ENCODE peak calls at places on chromosomes 3 and 15, in seven cellular contexts. D is thyroid gland; V is activated CD4-positive, alpha-beta memory T cell treated with anti-CD3 and anti-CD28 coated beads, Interleukin-2, amount 10 ng/mL, durations not matched to agents 7 days and 5 days; F is body of pancreas; L is adipocyte; B is HFFc6; Q is naive thymus-derived CD4-positive, alpha-beta T cell. C is an unnamed sample.

GRCh38 chr3:191376742-191377141 is 46.4 kb upstream of the UTS2B start:
- DNase-seq in D (no peak), B (peak), F (no peak), Q (no peak), L (peak), V (no peak), C (no peak)

GRCh38 chr3:184156522-184156955 is 1.4 kb downstream of the DVL3 start:
- DNase-seq in B (peak), Q (no peak), V (no peak), D (peak), L (peak), F (peak), C (no peak)

GRCh38 chr3:156360992-156361391 is 193.9 kb downstream of the SSR3 start:
- DNase-seq in L (no peak), D (no peak), Q (no peak), F (no peak), V (no peak), B (no peak), C (no peak)

GRCh38 chr3:5095879-5096278 is 26.2 kb upstream of the ARL8B start:
- DNase-seq in B (no peak), V (no peak), L (no peak), F (no peak), D (no peak), Q (no peak), C (no peak)

GRCh38 chr3:113183748-113184661 is 27.4 kb upstream of the BOC start:
- DNase-seq in F (no peak), D (no peak), B (no peak), Q (no peak), L (no peak), V (no peak), C (no peak)

GRCh38 chr3:8110966-8111798 is 390.4 kb upstream of the LMCD1 start:
- DNase-seq in Q (peak), L (peak), B (peak), V (peak), D (peak), F (peak), C (peak)

GRCh38 chr3:189267981-189268613 is 96.3 kb downstream of the TPRG1 start:
- DNase-seq in Q (no peak), L (peak), F (peak), V (no peak), B (peak), D (peak), C (no peak)

GRCh38 chr3:197499427-197499826 is 56.3 kb downstream of the BDH1 start:
- DNase-seq in D (no peak), F (no peak), V (no peak), B (peak), Q (no peak), L (peak), C (no peak)

GRCh38 chr15:91926871-91927270 is 73.4 kb downstream of the SLCO3A1 start:
- DNase-seq in B (no peak), F (no peak), Q (no peak), D (no peak), L (peak), V (no peak), C (no peak)

GRCh38 chr3:171982829-171983228 is 56.5 kb upstream of the FNDC3B start:
- DNase-seq in V (no peak), D (no peak), B (peak), F (no peak), L (peak), Q (no peak), C (no peak)

GRCh38 chr3:16084887-16085286 is 89.6 kb upstream of the GALNT15 start:
- DNase-seq in L (no peak), V (no peak), F (no peak), Q (no peak), D (no peak), B (peak), C (no peak)

GRCh38 chr15:82137261-82137660 is 91.4 kb upstream of the MEX3B start:
- DNase-seq in D (no peak), B (no peak), L (no peak), V (no peak), F (no peak), Q (no peak), C (no peak)

GRCh38 chr3:29065211-29065785 is 215.6 kb upstream of the RBMS3 start:
- DNase-seq in D (peak), V (no peak), L (peak), B (peak), F (peak), Q (no peak), C (no peak)

GRCh38 chr3:119293761-119294401 is at the start of gene ARHGAP31:
- DNase-seq in Q (peak), F (peak), B (peak), D (peak), L (peak), V (peak), C (peak)

GRCh38 chr15:80160570-80161156 is 7.9 kb downstream of the FAH start:
- DNase-seq in V (peak), B (peak), L (peak), F (peak), Q (no peak), D (peak), C (peak)

GRCh38 chr3:118108769-118109168 is 925.9 kb downstream of the IGSF11 start:
- DNase-seq in F (no peak), Q (no peak), V (no peak), D (no peak), L (no peak), B (no peak), C (no peak)

GRCh38 chr3:64355473-64355872 is 130.2 kb upstream of the PRICKLE2 start:
- DNase-seq in Q (no peak), F (peak), B (peak), V (no peak), L (no peak), D (no peak), C (no peak)

GRCh38 chr3:192060160-192060783 is 599.3 kb downstream of the PYDC2 start:
- DNase-seq in B (no peak), L (no peak), F (no peak), Q (no peak), D (peak), V (no peak), C (no peak)

GRCh38 chr3:143265501-143266070 is 146.0 kb downstream of the CHST2 start:
- DNase-seq in B (no peak), L (no peak), V (no peak), Q (no peak), D (no peak), F (no peak), C (no peak)

C was measured in left lobe of liver.